ENCODE peak calls at places on chromosomes 16 and 17, in four cellular contexts. J is breast epithelium, K is Panc1, N is GM12878. L is an unnamed sample.

GRCh38 chr17:6306820-6307219 is 128.1 kb downstream of the AIPL1 start:
- DNase-seq in J (no peak), K (no peak), N (no peak), L (no peak)

GRCh38 chr17:65931246-65932149 is 260.4 kb downstream of the CEP112 start:
- DNase-seq in J (no peak), K (no peak), N (no peak), L (no peak)

GRCh38 chr16:28882476-28883180 is 4.3 kb downstream of the ATP2A1 start:
- DNase-seq in J (no peak), K (no peak), N (no peak), L (no peak)

GRCh38 chr16:47676628-47677177 is 215.6 kb downstream of the PHKB start:
- DNase-seq in J (no peak), K (no peak), N (no peak), L (no peak)

GRCh38 chr17:7833795-7834553 is at the start of gene KDM6B:
- DNase-seq in J (peak), K (no peak), N (no peak), L (peak)

GRCh38 chr17:60106377-60107059 is 27.8 kb upstream of the HEATR6 start:
- DNase-seq in J (no peak), K (no peak), N (no peak), L (no peak)

GRCh38 chr16:88910284-88911147 is 44.1 kb upstream of the PABPN1L start:
- DNase-seq in J (no peak), K (no peak), N (no peak), L (no peak)

GRCh38 chr17:50637829-50638571 is 3.3 kb downstream of the ABCC3 start:
- DNase-seq in J (no peak), K (no peak), N (no peak), L (no peak)

GRCh38 chr17:31415004-31415454 is 23.6 kb downstream of the RAB11FIP4 start:
- DNase-seq in J (no peak), K (no peak), N (no peak), L (no peak)

GRCh38 chr16:57618306-57619132 is 9.9 kb upstream of the ADGRG1 start:
- DNase-seq in J (peak), K (no peak), N (no peak), L (no peak)

GRCh38 chr17:58679263-58680037 is 12.4 kb downstream of the TEX14 start:
- DNase-seq in J (no peak), K (peak), N (peak), L (peak)

GRCh38 chr17:76560877-76561221 is 21.0 kb downstream of the PRCD start:
- DNase-seq in J (no peak), K (no peak), N (no peak), L (no peak)

GRCh38 chr17:71978435-71978834 is 142.4 kb upstream of the SOX9 start:
- DNase-seq in J (no peak), K (no peak), N (no peak), L (no peak)

GRCh38 chr16:46970089-46970488 is 3.4 kb downstream of the DNAJA2 start:
- DNase-seq in J (no peak), K (no peak), N (no peak), L (no peak)

GRCh38 chr16:22977294-22977697 is 163.3 kb downstream of the HS3ST2 start:
- DNase-seq in J (no peak), K (peak), N (no peak), L (no peak)

GRCh38 chr17:3048727-3049471 is 14.5 kb downstream of the OR1D5 start:
- DNase-seq in J (peak), K (peak), N (peak), L (peak)
- TF ChIP-seq POLR2AphosphoS5 in J (peak), K (no peak), N (no peak), L (no peak)

GRCh38 chr17:246226-246625 is 64.8 kb upstream of the DOC2B start:
- DNase-seq in J (no peak), K (no peak), N (no peak), L (no peak)
- TF ChIP-seq POLR2AphosphoS5 in J (no peak), K (no peak), N (no peak), L (no peak)

GRCh38 chr16:86510465-86511261 is at the start of gene FOXF1:
- DNase-seq in J (no peak), K (no peak), N (no peak), L (no peak)

GRCh38 chr16:86507173-86508027 is 2.9 kb upstream of the FOXF1 start:
- DNase-seq in J (no peak), K (no peak), N (no peak), L (no peak)

GRCh38 chr16:86509759-86510464 is 415 bp upstream of the FOXF1 start:
- DNase-seq in J (no peak), K (no peak), N (no peak), L (no peak)

GRCh38 chr16:86508028-86508946 is 2.0 kb upstream of the FOXF1 start:
- DNase-seq in J (no peak), K (no peak), N (no peak), L (no peak)

GRCh38 chr16:86508947-86509758 is 1.2 kb upstream of the FOXF1 start:
- DNase-seq in J (no peak), K (no peak), N (no peak), L (no peak)
- TF ChIP-seq POLR2AphosphoS5 in J (no peak), K (no peak), N (no peak), L (no peak)

GRCh38 chr16:13909872-13910303 is 10.1 kb upstream of the ERCC4 start:
- DNase-seq in J (no peak), K (no peak), N (no peak), L (no peak)
- TF ChIP-seq POLR2AphosphoS5 in J (no peak), K (no peak), N (no peak), L (no peak)

GRCh38 chr16:31474173-31474714 is 2.3 kb downstream of the TGFB1I1 start:
- DNase-seq in J (no peak), K (no peak), N (no peak), L (no peak)

GRCh38 chr16:31475949-31476304 is 4.0 kb downstream of the TGFB1I1 start:
- DNase-seq in J (no peak), K (no peak), N (no peak), L (no peak)

GRCh38 chr16:31474778-31475738 is 3.1 kb downstream of the TGFB1I1 start:
- DNase-seq in J (no peak), K (no peak), N (no peak), L (no peak)

GRCh38 chr16:31477220-31478216 is 5.4 kb upstream of the SLC5A2 start:
- DNase-seq in J (peak), K (no peak), N (no peak), L (peak)

DNA sequence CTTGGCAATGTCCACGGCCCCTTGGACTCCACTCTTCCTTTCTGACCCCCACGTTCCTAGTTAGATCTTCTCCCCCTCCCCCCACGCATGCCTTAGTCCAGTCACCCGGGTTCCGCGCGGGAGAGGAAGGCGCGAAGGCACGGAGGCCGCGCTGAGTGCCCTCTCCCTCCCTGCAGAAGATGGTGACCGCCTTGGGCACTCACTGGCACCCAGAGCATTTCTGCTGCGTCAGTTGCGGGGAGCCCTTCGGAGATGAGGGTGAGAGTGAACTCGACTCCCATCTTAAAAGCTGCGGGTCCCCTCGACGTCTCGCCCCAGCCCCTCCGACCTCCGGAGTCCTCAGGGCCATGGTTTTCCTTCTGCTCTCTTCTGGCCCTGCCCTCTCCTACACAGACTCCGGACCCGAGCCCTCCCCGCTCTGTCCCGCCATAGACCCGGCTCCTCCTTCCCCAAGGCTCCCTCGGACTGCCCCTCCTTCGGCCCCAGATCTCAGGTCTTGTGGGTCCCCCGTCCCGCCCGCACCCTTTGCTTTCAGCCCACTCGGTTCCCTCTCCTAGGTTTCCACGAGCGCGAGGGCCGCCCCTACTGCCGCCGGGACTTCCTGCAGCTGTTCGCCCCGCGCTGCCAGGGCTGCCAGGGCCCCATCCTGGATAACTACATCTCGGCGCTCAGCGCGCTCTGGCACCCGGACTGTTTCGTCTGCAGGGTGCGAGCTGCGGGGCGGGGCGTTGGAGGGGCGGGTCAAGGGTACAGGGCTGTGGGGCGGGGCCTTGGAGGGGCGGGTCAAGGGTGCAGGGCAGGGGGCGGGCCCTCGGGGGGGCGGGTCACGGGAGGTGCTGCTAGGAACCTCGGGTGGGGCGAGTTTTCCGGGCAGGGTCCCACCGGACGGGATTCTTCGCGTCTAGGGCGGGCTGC is 4.6 kb downstream of the TGFB1I1 start:
- DNase-seq in J (no peak), K (no peak), N (no peak), L (peak)
- TF ChIP-seq POLR2AphosphoS5 in J (no peak), K (peak), N (no peak), L (no peak)

GRCh38 chr17:49471769-49472168 is 23.3 kb upstream of the NGFR start:
- DNase-seq in J (no peak), K (no peak), N (no peak), L (no peak)
- TF ChIP-seq POLR2AphosphoS5 in J (no peak), K (no peak), N (no peak), L (no peak)

GRCh38 chr16:62254847-62255246 is 218.6 kb upstream of the CDH8 start:
- DNase-seq in J (no peak), K (no peak), N (no peak), L (no peak)
- TF ChIP-seq POLR2AphosphoS5 in J (no peak), K (no peak), N (no peak), L (no peak)

GRCh38 chr16:89912143-89912542 is 6.5 kb upstream of the MC1R start:
- DNase-seq in J (no peak), K (no peak), N (no peak), L (no peak)
- TF ChIP-seq POLR2AphosphoS5 in J (no peak), K (no peak), N (no peak), L (no peak)

L was measured in GM12891.